ENCODE peak calls at places on chromosomes 6 and 20, in seven cellular contexts. One of them, this sample, is unnamed.

GRCh38 chr6:3628143-3628840 is 123.2 kb downstream of the PXDC1 start:
- DNase-seq in GM06990: no peak
- DNase-seq in esophagus squamous epithelium: no peak
- DNase-seq in uterus: no peak
- DNase-seq in CD8-positive, alpha-beta T cell: no peak
- DNase-seq in fibroblast of the aortic adventitia: no peak
- DNase-seq in AG09309: no peak
- DNase-seq in this sample: no peak

GRCh38 chr6:133368664-133369063 is 127.5 kb downstream of the EYA4 start:
- DNase-seq in CD8-positive, alpha-beta T cell: no peak
- DNase-seq in fibroblast of the aortic adventitia: no peak
- DNase-seq in esophagus squamous epithelium: no peak
- DNase-seq in GM06990: no peak
- DNase-seq in uterus: no peak
- DNase-seq in AG09309: no peak
- DNase-seq in this sample: no peak

GRCh38 chr6:125819927-125820326 is 29.2 kb downstream of the NCOA7 start:
- DNase-seq in CD8-positive, alpha-beta T cell: no peak
- DNase-seq in fibroblast of the aortic adventitia: no peak
- DNase-seq in GM06990: no peak
- DNase-seq in uterus: no peak
- DNase-seq in AG09309: no peak
- DNase-seq in esophagus squamous epithelium: no peak
- DNase-seq in this sample: no peak

GRCh38 chr6:82364087-82365010 is 732 bp downstream of the TPBG start:
- DNase-seq in esophagus squamous epithelium: no peak
- DNase-seq in CD8-positive, alpha-beta T cell: no peak
- DNase-seq in AG09309: no peak
- DNase-seq in fibroblast of the aortic adventitia: peak; percentile 72
- DNase-seq in GM06990: peak; percentile 58
- DNase-seq in uterus: peak; percentile 46
- DNase-seq in this sample: peak; percentile 73

GRCh38 chr6:14217728-14218637 is 100.4 kb downstream of the CD83 start:
- DNase-seq in AG09309: no peak
- DNase-seq in uterus: no peak
- DNase-seq in CD8-positive, alpha-beta T cell: no peak
- DNase-seq in GM06990: no peak
- DNase-seq in esophagus squamous epithelium: no peak
- DNase-seq in fibroblast of the aortic adventitia: no peak
- DNase-seq in this sample: no peak

GRCh38 chr6:34970962-34971361 is 81.9 kb downstream of the ANKS1A start:
- DNase-seq in CD8-positive, alpha-beta T cell: no peak
- DNase-seq in esophagus squamous epithelium: no peak
- DNase-seq in fibroblast of the aortic adventitia: peak; percentile 69
- DNase-seq in GM06990: no peak
- DNase-seq in AG09309: peak; percentile 41
- DNase-seq in uterus: no peak
- DNase-seq in this sample: peak; percentile 69

GRCh38 chr20:25037288-25038102 is 20.4 kb downstream of the ACSS1 start:
- DNase-seq in fibroblast of the aortic adventitia: no peak
- DNase-seq in AG09309: no peak
- DNase-seq in esophagus squamous epithelium: no peak
- DNase-seq in CD8-positive, alpha-beta T cell: no peak
- DNase-seq in GM06990: no peak
- DNase-seq in uterus: no peak
- DNase-seq in this sample: no peak

GRCh38 chr6:23412770-23413169 is 713.2 kb upstream of the NRSN1 start:
- DNase-seq in AG09309: no peak
- DNase-seq in uterus: no peak
- DNase-seq in fibroblast of the aortic adventitia: no peak
- DNase-seq in GM06990: no peak
- DNase-seq in esophagus squamous epithelium: no peak
- DNase-seq in CD8-positive, alpha-beta T cell: no peak
- DNase-seq in this sample: no peak

GRCh38 chr20:24157213-24157612 is 168.6 kb upstream of the GGTLC1 start:
- DNase-seq in uterus: no peak
- DNase-seq in fibroblast of the aortic adventitia: no peak
- DNase-seq in GM06990: no peak
- DNase-seq in CD8-positive, alpha-beta T cell: no peak
- DNase-seq in AG09309: no peak
- DNase-seq in esophagus squamous epithelium: no peak
- DNase-seq in this sample: no peak

GRCh38 chr6:119240257-119241123 is 109.1 kb downstream of the MAN1A1 start:
- DNase-seq in esophagus squamous epithelium: no peak
- DNase-seq in CD8-positive, alpha-beta T cell: no peak
- DNase-seq in AG09309: no peak
- DNase-seq in fibroblast of the aortic adventitia: no peak
- DNase-seq in uterus: no peak
- DNase-seq in GM06990: no peak
- DNase-seq in this sample: no peak

GRCh38 chr6:165599596-165600487 is 63.2 kb downstream of the PDE10A start:
- DNase-seq in fibroblast of the aortic adventitia: no peak
- DNase-seq in CD8-positive, alpha-beta T cell: no peak
- DNase-seq in AG09309: no peak
- DNase-seq in GM06990: no peak
- DNase-seq in esophagus squamous epithelium: no peak
- DNase-seq in uterus: no peak
- DNase-seq in this sample: no peak

GRCh38 chr6:29524982-29525639 is 34.4 kb downstream of the UBD start:
- DNase-seq in fibroblast of the aortic adventitia: no peak
- DNase-seq in GM06990: no peak
- DNase-seq in AG09309: no peak
- DNase-seq in CD8-positive, alpha-beta T cell: no peak
- DNase-seq in esophagus squamous epithelium: no peak
- DNase-seq in uterus: no peak
- DNase-seq in this sample: no peak

GRCh38 chr6:150165020-150165702 is 22.3 kb downstream of the PPP1R14C start:
- DNase-seq in GM06990: no peak
- DNase-seq in fibroblast of the aortic adventitia: no peak
- DNase-seq in uterus: peak; percentile 30
- DNase-seq in esophagus squamous epithelium: no peak
- DNase-seq in AG09309: no peak
- DNase-seq in CD8-positive, alpha-beta T cell: no peak
- DNase-seq in this sample: no peak

GRCh38 chr20:11849270-11849920 is 68.3 kb upstream of the BTBD3 start:
- DNase-seq in uterus: no peak
- DNase-seq in GM06990: no peak
- DNase-seq in esophagus squamous epithelium: no peak
- DNase-seq in AG09309: no peak
- DNase-seq in CD8-positive, alpha-beta T cell: no peak
- DNase-seq in fibroblast of the aortic adventitia: peak; percentile 42
- DNase-seq in this sample: peak; percentile 52

GRCh38 chr20:47544240-47544639 is 42.6 kb downstream of the NCOA3 start:
- DNase-seq in AG09309: no peak
- DNase-seq in esophagus squamous epithelium: no peak
- DNase-seq in uterus: no peak
- DNase-seq in CD8-positive, alpha-beta T cell: no peak
- DNase-seq in fibroblast of the aortic adventitia: peak; percentile 34
- DNase-seq in GM06990: no peak
- DNase-seq in this sample: no peak

GRCh38 chr20:13868331-13868730 is 83.5 kb downstream of the NDUFAF5 start:
- DNase-seq in GM06990: no peak
- DNase-seq in fibroblast of the aortic adventitia: peak; percentile 19
- DNase-seq in esophagus squamous epithelium: no peak
- DNase-seq in CD8-positive, alpha-beta T cell: no peak
- DNase-seq in AG09309: peak; percentile 29
- DNase-seq in uterus: peak; percentile 66
- DNase-seq in this sample: no peak

GRCh38 chr20:1125266-1125665 is 6.9 kb downstream of the PSMF1 start:
- DNase-seq in GM06990: no peak
- DNase-seq in esophagus squamous epithelium: no peak
- DNase-seq in AG09309: no peak
- DNase-seq in uterus: no peak
- DNase-seq in CD8-positive, alpha-beta T cell: no peak
- DNase-seq in fibroblast of the aortic adventitia: no peak
- DNase-seq in this sample: no peak

GRCh38 chr6:142819603-142820335 is 125.2 kb downstream of the HIVEP2 start:
- DNase-seq in CD8-positive, alpha-beta T cell: no peak
- DNase-seq in AG09309: no peak
- DNase-seq in GM06990: peak; percentile 69
- DNase-seq in fibroblast of the aortic adventitia: peak; percentile 56
- DNase-seq in uterus: no peak
- DNase-seq in esophagus squamous epithelium: no peak
- DNase-seq in this sample: peak; percentile 59

GRCh38 chr6:138454976-138455706 is 44.2 kb downstream of the NHSL1 start:
- DNase-seq in uterus: no peak
- DNase-seq in GM06990: peak; percentile 53
- DNase-seq in esophagus squamous epithelium: no peak
- DNase-seq in AG09309: no peak
- DNase-seq in CD8-positive, alpha-beta T cell: peak; percentile 50
- DNase-seq in fibroblast of the aortic adventitia: peak; percentile 2
- DNase-seq in this sample: no peak

GRCh38 chr20:22214296-22214695 is 370.1 kb downstream of the FOXA2 start:
- DNase-seq in uterus: no peak
- DNase-seq in esophagus squamous epithelium: no peak
- DNase-seq in AG09309: no peak
- DNase-seq in fibroblast of the aortic adventitia: no peak
- DNase-seq in CD8-positive, alpha-beta T cell: no peak
- DNase-seq in GM06990: no peak
- DNase-seq in this sample: no peak

GRCh38 chr20:58523916-58524315 is 8.7 kb upstream of the APCDD1L start:
- DNase-seq in GM06990: no peak
- DNase-seq in CD8-positive, alpha-beta T cell: no peak
- DNase-seq in AG09309: no peak
- DNase-seq in fibroblast of the aortic adventitia: peak; percentile 78
- DNase-seq in esophagus squamous epithelium: no peak
- DNase-seq in uterus: no peak
- DNase-seq in this sample: peak; percentile 7

DNA sequence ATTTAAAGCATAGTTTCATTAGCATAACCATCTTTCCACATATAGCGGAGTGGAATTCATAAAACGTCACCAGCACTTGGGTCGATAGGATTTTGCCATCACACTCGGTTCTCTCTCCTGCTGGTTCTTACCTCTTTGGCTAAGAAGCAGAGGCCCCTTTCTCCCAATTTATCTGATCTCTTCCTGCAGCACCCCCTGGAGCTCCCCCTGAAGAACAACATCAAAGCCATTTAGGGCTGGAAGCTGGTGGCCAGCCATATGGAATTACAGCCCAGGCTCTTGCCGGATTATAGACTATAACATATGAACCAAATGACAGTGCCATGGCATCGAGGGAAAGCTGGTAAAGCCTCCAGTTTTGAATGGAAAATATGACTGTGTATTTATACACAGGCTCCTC is 6.4 kb upstream of the KIF6 start:
- DNase-seq in CD8-positive, alpha-beta T cell: no peak
- DNase-seq in GM06990: no peak
- DNase-seq in esophagus squamous epithelium: no peak
- DNase-seq in uterus: no peak
- DNase-seq in AG09309: no peak
- DNase-seq in fibroblast of the aortic adventitia: no peak
- DNase-seq in this sample: no peak
- TF ChIP-seq CTCF in CD8-positive, alpha-beta T cell: no peak
- TF ChIP-seq CTCF in GM06990: no peak
- TF ChIP-seq CTCF in esophagus squamous epithelium: no peak
- TF ChIP-seq CTCF in uterus: no peak
- TF ChIP-seq CTCF in AG09309: peak; percentile 25
- TF ChIP-seq CTCF in fibroblast of the aortic adventitia: no peak
- TF ChIP-seq CTCF in this sample: no peak

GRCh38 chr6:7543761-7544424 is 2.4 kb downstream of the DSP start:
- DNase-seq in uterus: no peak
- DNase-seq in CD8-positive, alpha-beta T cell: no peak
- DNase-seq in fibroblast of the aortic adventitia: no peak
- DNase-seq in AG09309: no peak
- DNase-seq in esophagus squamous epithelium: no peak
- DNase-seq in GM06990: no peak
- DNase-seq in this sample: no peak
- H3K4me3 ChIP-seq in uterus: no peak overlapping the region
- H3K4me3 ChIP-seq in CD8-positive, alpha-beta T cell: no peak overlapping the region
- H3K4me3 ChIP-seq in fibroblast of the aortic adventitia: no peak overlapping the region
- H3K4me3 ChIP-seq in AG09309: peak overlapping the region; percentile 30
- H3K4me3 ChIP-seq in esophagus squamous epithelium: peak overlapping the region; percentile 76
- H3K4me3 ChIP-seq in GM06990: no peak overlapping the region
- H3K4me3 ChIP-seq in this sample: no peak overlapping the region

DNA sequence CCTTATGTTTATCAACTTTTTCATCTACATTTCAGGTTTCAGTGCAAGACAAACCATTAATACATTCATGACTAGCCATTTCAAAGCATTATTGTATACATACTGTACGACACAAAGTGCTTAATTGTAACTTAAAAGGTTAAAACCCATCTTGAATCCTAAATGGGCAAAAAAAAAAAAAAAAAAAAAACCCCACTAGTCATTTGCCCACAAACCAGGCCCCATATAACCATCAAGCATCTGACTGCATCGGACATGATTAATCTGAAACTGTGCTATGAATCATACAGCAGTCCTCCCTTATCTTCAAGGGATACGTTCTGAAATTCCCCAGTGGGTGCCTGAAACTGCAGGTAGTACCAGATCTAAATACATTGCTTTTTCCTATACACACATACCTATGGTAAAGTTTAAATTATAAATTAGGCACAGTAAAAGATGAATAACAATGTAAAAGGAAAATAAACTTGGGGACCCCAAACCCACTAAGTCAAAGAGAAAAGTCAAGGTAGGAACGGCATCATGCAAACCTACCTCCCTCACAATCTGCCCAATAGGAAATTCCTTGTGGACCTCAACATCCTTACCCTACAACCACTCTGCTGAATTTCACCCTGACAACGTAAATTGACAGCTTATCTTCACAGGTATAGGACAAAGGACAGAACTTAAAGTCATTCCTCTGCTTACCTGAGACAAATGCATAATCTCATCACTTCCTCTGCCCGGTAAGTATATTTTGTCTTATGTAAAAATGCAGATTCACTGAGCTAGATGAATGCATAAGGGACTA is 14.3 kb downstream of the B4GALT5 start:
- DNase-seq in CD8-positive, alpha-beta T cell: no peak
- DNase-seq in fibroblast of the aortic adventitia: peak; percentile 71
- DNase-seq in AG09309: peak; percentile 34
- DNase-seq in GM06990: no peak
- DNase-seq in esophagus squamous epithelium: no peak
- DNase-seq in uterus: no peak
- DNase-seq in this sample: peak; percentile 49
- TF ChIP-seq CTCF in CD8-positive, alpha-beta T cell: no peak
- TF ChIP-seq CTCF in fibroblast of the aortic adventitia: no peak
- TF ChIP-seq CTCF in AG09309: no peak
- TF ChIP-seq CTCF in GM06990: no peak
- TF ChIP-seq CTCF in esophagus squamous epithelium: no peak
- TF ChIP-seq CTCF in uterus: no peak
- TF ChIP-seq CTCF in this sample: no peak

DNA sequence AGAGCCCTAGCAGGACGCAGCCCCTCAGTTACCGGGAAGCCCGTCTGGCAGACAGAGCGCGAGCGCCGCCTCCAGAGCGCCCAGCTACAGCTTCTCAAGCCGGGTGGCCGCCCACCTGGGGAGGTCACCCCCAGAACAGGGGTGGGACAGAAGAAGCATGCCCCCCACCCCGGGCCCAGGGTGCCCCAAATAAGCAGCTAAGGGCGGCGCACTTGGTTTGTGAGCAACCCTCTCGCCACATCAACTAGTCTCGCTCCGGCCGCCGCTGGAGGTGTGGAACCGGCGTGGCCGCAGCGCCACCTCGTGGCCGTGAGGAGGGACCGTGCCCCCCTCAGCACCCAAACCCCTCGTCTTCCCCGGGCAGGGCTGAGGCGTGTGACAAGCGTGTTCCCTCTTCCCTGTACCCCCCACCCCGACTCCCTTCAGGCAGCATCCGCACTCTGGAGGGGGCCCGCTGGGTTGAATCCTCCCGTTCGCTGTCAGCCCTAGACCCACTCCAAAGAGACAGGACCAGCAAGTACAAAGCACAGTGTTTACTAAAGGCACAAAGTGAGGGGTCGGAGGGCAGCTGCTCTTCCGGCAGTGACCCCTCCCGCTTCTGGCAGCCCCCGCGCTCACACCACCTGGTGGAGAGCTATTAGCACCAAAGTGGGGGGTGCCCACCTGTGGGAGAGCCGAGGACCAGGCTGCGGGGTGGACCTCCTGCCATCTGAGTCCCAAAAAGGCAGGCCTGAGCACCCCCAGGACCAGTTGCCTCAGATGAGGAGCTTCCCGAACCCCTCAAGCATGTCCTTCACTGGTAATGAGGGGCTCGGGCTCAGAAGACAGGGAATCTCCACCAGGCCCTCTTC is 45.4 kb downstream of the MDFI start:
- DNase-seq in GM06990: peak; percentile 80
- DNase-seq in fibroblast of the aortic adventitia: peak; percentile 67
- DNase-seq in AG09309: no peak
- DNase-seq in CD8-positive, alpha-beta T cell: peak; percentile 70
- DNase-seq in uterus: peak; percentile 75
- DNase-seq in esophagus squamous epithelium: no peak
- DNase-seq in this sample: peak; percentile 61
- H3K4me3 ChIP-seq in GM06990: no peak overlapping the region
- H3K4me3 ChIP-seq in fibroblast of the aortic adventitia: peak overlapping the region; percentile 42
- H3K4me3 ChIP-seq in AG09309: no peak overlapping the region
- H3K4me3 ChIP-seq in CD8-positive, alpha-beta T cell: peak overlapping the region; percentile 35
- H3K4me3 ChIP-seq in uterus: peak overlapping the region; percentile 49
- H3K4me3 ChIP-seq in esophagus squamous epithelium: peak overlapping the region; percentile 27
- H3K4me3 ChIP-seq in this sample: peak overlapping the region; percentile 29

This sample was measured in fibroblast of villous mesenchyme.